ENCODE peak calls at places on chromosomes 16 and 17, in nine cellular contexts. One of them, this sample, is unnamed.

GRCh38 chr17:4777969-4778760 is 6.5 kb downstream of the TM4SF5 start:
- DNase-seq in stimulated activated CD8-positive, alpha-beta memory T cell treated with anti-CD3 and anti-CD28 coated beads, Interleukin-12 subunit alpha, Interleukin-12 subunit beta, amount 100 ng/mL, for 1 hour: no peak
- DNase-seq in T1000: no peak
- DNase-seq in lower leg skin: no peak
- DNase-seq in naive thymus-derived CD8-positive, alpha-beta T cell: no peak
- DNase-seq in NCI-H1105 treated with DMSO at 0.1 percent for 48 hours: no peak
- DNase-seq in A172: no peak
- DNase-seq in Jurkat, Clone E6-1: no peak
- DNase-seq in amniotic stem cell: no peak
- DNase-seq in this sample: no peak

GRCh38 chr17:83200231-83200699 is 120.9 kb downstream of the METRNL start:
- DNase-seq in stimulated activated CD8-positive, alpha-beta memory T cell treated with anti-CD3 and anti-CD28 coated beads, Interleukin-12 subunit alpha, Interleukin-12 subunit beta, amount 100 ng/mL, for 1 hour: peak; percentile 21
- DNase-seq in T1000: no peak
- DNase-seq in lower leg skin: peak; percentile 96
- DNase-seq in naive thymus-derived CD8-positive, alpha-beta T cell: peak; percentile 66
- DNase-seq in NCI-H1105 treated with DMSO at 0.1 percent for 48 hours: no peak
- DNase-seq in A172: no peak
- DNase-seq in Jurkat, Clone E6-1: no peak
- DNase-seq in amniotic stem cell: no peak
- DNase-seq in this sample: no peak

GRCh38 chr17:37488009-37488604 is 1.6 kb upstream of the DUSP14 start:
- DNase-seq in stimulated activated CD8-positive, alpha-beta memory T cell treated with anti-CD3 and anti-CD28 coated beads, Interleukin-12 subunit alpha, Interleukin-12 subunit beta, amount 100 ng/mL, for 1 hour: no peak
- DNase-seq in T1000: peak; percentile 66
- DNase-seq in lower leg skin: no peak
- DNase-seq in naive thymus-derived CD8-positive, alpha-beta T cell: no peak
- DNase-seq in NCI-H1105 treated with DMSO at 0.1 percent for 48 hours: peak; percentile 67
- DNase-seq in A172: peak; percentile 94
- DNase-seq in Jurkat, Clone E6-1: no peak
- DNase-seq in amniotic stem cell: peak; percentile 93
- DNase-seq in this sample: no peak

GRCh38 chr16:81703177-81704155 is 75.6 kb upstream of the PLCG2 start:
- DNase-seq in stimulated activated CD8-positive, alpha-beta memory T cell treated with anti-CD3 and anti-CD28 coated beads, Interleukin-12 subunit alpha, Interleukin-12 subunit beta, amount 100 ng/mL, for 1 hour: no peak
- DNase-seq in T1000: no peak
- DNase-seq in lower leg skin: no peak
- DNase-seq in naive thymus-derived CD8-positive, alpha-beta T cell: no peak
- DNase-seq in NCI-H1105 treated with DMSO at 0.1 percent for 48 hours: no peak
- DNase-seq in A172: peak; percentile 90
- DNase-seq in Jurkat, Clone E6-1: no peak
- DNase-seq in amniotic stem cell: peak; percentile 49
- DNase-seq in this sample: no peak

GRCh38 chr16:10754941-10755340 is 11.3 kb downstream of the NUBP1 start:
- DNase-seq in stimulated activated CD8-positive, alpha-beta memory T cell treated with anti-CD3 and anti-CD28 coated beads, Interleukin-12 subunit alpha, Interleukin-12 subunit beta, amount 100 ng/mL, for 1 hour: no peak
- DNase-seq in T1000: no peak
- DNase-seq in lower leg skin: no peak
- DNase-seq in naive thymus-derived CD8-positive, alpha-beta T cell: no peak
- DNase-seq in NCI-H1105 treated with DMSO at 0.1 percent for 48 hours: no peak
- DNase-seq in A172: peak; percentile 89
- DNase-seq in Jurkat, Clone E6-1: no peak
- DNase-seq in amniotic stem cell: no peak
- DNase-seq in this sample: no peak

GRCh38 chr17:57408064-57408811 is 151.9 kb downstream of the MSI2 start:
- DNase-seq in stimulated activated CD8-positive, alpha-beta memory T cell treated with anti-CD3 and anti-CD28 coated beads, Interleukin-12 subunit alpha, Interleukin-12 subunit beta, amount 100 ng/mL, for 1 hour: no peak
- DNase-seq in T1000: no peak
- DNase-seq in lower leg skin: no peak
- DNase-seq in naive thymus-derived CD8-positive, alpha-beta T cell: no peak
- DNase-seq in NCI-H1105 treated with DMSO at 0.1 percent for 48 hours: peak; percentile 23
- DNase-seq in A172: no peak
- DNase-seq in Jurkat, Clone E6-1: peak; percentile 96
- DNase-seq in amniotic stem cell: no peak
- DNase-seq in this sample: peak; percentile 83

GRCh38 chr17:78132767-78133178 is 2.2 kb downstream of the TMC8 start:
- DNase-seq in stimulated activated CD8-positive, alpha-beta memory T cell treated with anti-CD3 and anti-CD28 coated beads, Interleukin-12 subunit alpha, Interleukin-12 subunit beta, amount 100 ng/mL, for 1 hour: no peak
- DNase-seq in T1000: no peak
- DNase-seq in lower leg skin: no peak
- DNase-seq in naive thymus-derived CD8-positive, alpha-beta T cell: peak; percentile 61
- DNase-seq in NCI-H1105 treated with DMSO at 0.1 percent for 48 hours: no peak
- DNase-seq in A172: no peak
- DNase-seq in Jurkat, Clone E6-1: no peak
- DNase-seq in amniotic stem cell: no peak
- DNase-seq in this sample: no peak

GRCh38 chr17:15498107-15498506 is 30.7 kb upstream of the CDRT4 start:
- DNase-seq in stimulated activated CD8-positive, alpha-beta memory T cell treated with anti-CD3 and anti-CD28 coated beads, Interleukin-12 subunit alpha, Interleukin-12 subunit beta, amount 100 ng/mL, for 1 hour: no peak
- DNase-seq in T1000: no peak
- DNase-seq in lower leg skin: no peak
- DNase-seq in naive thymus-derived CD8-positive, alpha-beta T cell: no peak
- DNase-seq in NCI-H1105 treated with DMSO at 0.1 percent for 48 hours: no peak
- DNase-seq in A172: no peak
- DNase-seq in Jurkat, Clone E6-1: no peak
- DNase-seq in amniotic stem cell: no peak
- DNase-seq in this sample: peak; percentile 9

GRCh38 chr17:34582901-34583245 is 3.5 kb downstream of the TMEM132E start:
- DNase-seq in stimulated activated CD8-positive, alpha-beta memory T cell treated with anti-CD3 and anti-CD28 coated beads, Interleukin-12 subunit alpha, Interleukin-12 subunit beta, amount 100 ng/mL, for 1 hour: no peak
- DNase-seq in T1000: no peak
- DNase-seq in lower leg skin: no peak
- DNase-seq in naive thymus-derived CD8-positive, alpha-beta T cell: no peak
- DNase-seq in NCI-H1105 treated with DMSO at 0.1 percent for 48 hours: no peak
- DNase-seq in A172: no peak
- DNase-seq in Jurkat, Clone E6-1: no peak
- DNase-seq in amniotic stem cell: no peak
- DNase-seq in this sample: no peak

GRCh38 chr16:68311316-68311620 is 449 bp downstream of the PRMT7 start:
- DNase-seq in stimulated activated CD8-positive, alpha-beta memory T cell treated with anti-CD3 and anti-CD28 coated beads, Interleukin-12 subunit alpha, Interleukin-12 subunit beta, amount 100 ng/mL, for 1 hour: no peak
- DNase-seq in T1000: no peak
- DNase-seq in lower leg skin: no peak
- DNase-seq in naive thymus-derived CD8-positive, alpha-beta T cell: no peak
- DNase-seq in NCI-H1105 treated with DMSO at 0.1 percent for 48 hours: no peak
- DNase-seq in A172: peak; percentile 35
- DNase-seq in Jurkat, Clone E6-1: peak; percentile 41
- DNase-seq in amniotic stem cell: no peak
- DNase-seq in this sample: no peak

GRCh38 chr17:74737299-74738050 is 419 bp downstream of the RAB37 start:
- DNase-seq in stimulated activated CD8-positive, alpha-beta memory T cell treated with anti-CD3 and anti-CD28 coated beads, Interleukin-12 subunit alpha, Interleukin-12 subunit beta, amount 100 ng/mL, for 1 hour: no peak
- DNase-seq in T1000: peak; percentile 94
- DNase-seq in lower leg skin: no peak
- DNase-seq in naive thymus-derived CD8-positive, alpha-beta T cell: no peak
- DNase-seq in NCI-H1105 treated with DMSO at 0.1 percent for 48 hours: peak; percentile 7
- DNase-seq in A172: no peak
- DNase-seq in Jurkat, Clone E6-1: no peak
- DNase-seq in amniotic stem cell: no peak
- DNase-seq in this sample: peak; percentile 64

GRCh38 chr17:39517224-39517623 is 55.9 kb downstream of the CDK12 start:
- DNase-seq in stimulated activated CD8-positive, alpha-beta memory T cell treated with anti-CD3 and anti-CD28 coated beads, Interleukin-12 subunit alpha, Interleukin-12 subunit beta, amount 100 ng/mL, for 1 hour: no peak
- DNase-seq in T1000: no peak
- DNase-seq in lower leg skin: no peak
- DNase-seq in naive thymus-derived CD8-positive, alpha-beta T cell: no peak
- DNase-seq in NCI-H1105 treated with DMSO at 0.1 percent for 48 hours: no peak
- DNase-seq in A172: peak; percentile 85
- DNase-seq in Jurkat, Clone E6-1: no peak
- DNase-seq in amniotic stem cell: no peak
- DNase-seq in this sample: no peak

GRCh38 chr17:55763856-55764255 is 13.0 kb downstream of the PCTP start:
- DNase-seq in stimulated activated CD8-positive, alpha-beta memory T cell treated with anti-CD3 and anti-CD28 coated beads, Interleukin-12 subunit alpha, Interleukin-12 subunit beta, amount 100 ng/mL, for 1 hour: no peak
- DNase-seq in T1000: no peak
- DNase-seq in lower leg skin: no peak
- DNase-seq in naive thymus-derived CD8-positive, alpha-beta T cell: no peak
- DNase-seq in NCI-H1105 treated with DMSO at 0.1 percent for 48 hours: no peak
- DNase-seq in A172: no peak
- DNase-seq in Jurkat, Clone E6-1: no peak
- DNase-seq in amniotic stem cell: no peak
- DNase-seq in this sample: no peak

GRCh38 chr17:61261001-61261587 is 138.5 kb upstream of the TBX2 start:
- DNase-seq in stimulated activated CD8-positive, alpha-beta memory T cell treated with anti-CD3 and anti-CD28 coated beads, Interleukin-12 subunit alpha, Interleukin-12 subunit beta, amount 100 ng/mL, for 1 hour: no peak
- DNase-seq in T1000: no peak
- DNase-seq in lower leg skin: no peak
- DNase-seq in naive thymus-derived CD8-positive, alpha-beta T cell: no peak
- DNase-seq in NCI-H1105 treated with DMSO at 0.1 percent for 48 hours: no peak
- DNase-seq in A172: no peak
- DNase-seq in Jurkat, Clone E6-1: no peak
- DNase-seq in amniotic stem cell: no peak
- DNase-seq in this sample: no peak

GRCh38 chr17:14922421-14922820 is 342.7 kb downstream of the PMP22 start:
- DNase-seq in stimulated activated CD8-positive, alpha-beta memory T cell treated with anti-CD3 and anti-CD28 coated beads, Interleukin-12 subunit alpha, Interleukin-12 subunit beta, amount 100 ng/mL, for 1 hour: no peak
- DNase-seq in T1000: no peak
- DNase-seq in lower leg skin: no peak
- DNase-seq in naive thymus-derived CD8-positive, alpha-beta T cell: no peak
- DNase-seq in NCI-H1105 treated with DMSO at 0.1 percent for 48 hours: no peak
- DNase-seq in A172: no peak
- DNase-seq in Jurkat, Clone E6-1: no peak
- DNase-seq in amniotic stem cell: no peak
- DNase-seq in this sample: no peak

GRCh38 chr17:83062011-83062817 is 17.2 kb upstream of the METRNL start:
- DNase-seq in stimulated activated CD8-positive, alpha-beta memory T cell treated with anti-CD3 and anti-CD28 coated beads, Interleukin-12 subunit alpha, Interleukin-12 subunit beta, amount 100 ng/mL, for 1 hour: no peak
- DNase-seq in T1000: no peak
- DNase-seq in lower leg skin: peak; percentile 83
- DNase-seq in naive thymus-derived CD8-positive, alpha-beta T cell: peak; percentile 50
- DNase-seq in NCI-H1105 treated with DMSO at 0.1 percent for 48 hours: no peak
- DNase-seq in A172: no peak
- DNase-seq in Jurkat, Clone E6-1: no peak
- DNase-seq in amniotic stem cell: no peak
- DNase-seq in this sample: no peak

GRCh38 chr17:28745777-28746473 is 2.1 kb downstream of the TRAF4 start:
- DNase-seq in stimulated activated CD8-positive, alpha-beta memory T cell treated with anti-CD3 and anti-CD28 coated beads, Interleukin-12 subunit alpha, Interleukin-12 subunit beta, amount 100 ng/mL, for 1 hour: no peak
- DNase-seq in T1000: peak; percentile 66
- DNase-seq in lower leg skin: no peak
- DNase-seq in naive thymus-derived CD8-positive, alpha-beta T cell: peak; percentile 58
- DNase-seq in NCI-H1105 treated with DMSO at 0.1 percent for 48 hours: no peak
- DNase-seq in A172: peak; percentile 57
- DNase-seq in Jurkat, Clone E6-1: no peak
- DNase-seq in amniotic stem cell: no peak
- DNase-seq in this sample: no peak

GRCh38 chr17:19018600-19018950 is 14.0 kb upstream of the FAM83G start:
- DNase-seq in stimulated activated CD8-positive, alpha-beta memory T cell treated with anti-CD3 and anti-CD28 coated beads, Interleukin-12 subunit alpha, Interleukin-12 subunit beta, amount 100 ng/mL, for 1 hour: no peak
- DNase-seq in T1000: no peak
- DNase-seq in lower leg skin: no peak
- DNase-seq in naive thymus-derived CD8-positive, alpha-beta T cell: peak; percentile 55
- DNase-seq in NCI-H1105 treated with DMSO at 0.1 percent for 48 hours: no peak
- DNase-seq in A172: no peak
- DNase-seq in Jurkat, Clone E6-1: no peak
- DNase-seq in amniotic stem cell: no peak
- DNase-seq in this sample: no peak

GRCh38 chr17:16040710-16041251 is 41.2 kb downstream of the TTC19 start:
- DNase-seq in stimulated activated CD8-positive, alpha-beta memory T cell treated with anti-CD3 and anti-CD28 coated beads, Interleukin-12 subunit alpha, Interleukin-12 subunit beta, amount 100 ng/mL, for 1 hour: no peak
- DNase-seq in T1000: no peak
- DNase-seq in lower leg skin: no peak
- DNase-seq in naive thymus-derived CD8-positive, alpha-beta T cell: no peak
- DNase-seq in NCI-H1105 treated with DMSO at 0.1 percent for 48 hours: no peak
- DNase-seq in A172: peak; percentile 11
- DNase-seq in Jurkat, Clone E6-1: no peak
- DNase-seq in amniotic stem cell: peak; percentile 39
- DNase-seq in this sample: no peak